ENCODE peak calls at places on chromosome 9, in six cellular contexts. U is A673, K is DND-41, T is hepatocyte, M is HepG2, Q is HCT116. R is an unnamed sample.

GRCh38 chr9:109418827-109419226 is 79.3 kb downstream of the PTPN3 start:
- DNase-seq in U (no peak), K (peak), T (no peak), M (no peak), Q (no peak), R (no peak)

GRCh38 chr9:89753472-89754055 is 148.8 kb downstream of the GADD45G start:
- DNase-seq in U (no peak), K (no peak), T (no peak), M (no peak), Q (no peak), R (no peak)

GRCh38 chr9:37311938-37312730 is 110.4 kb upstream of the GRHPR start:
- DNase-seq in U (no peak), K (no peak), T (no peak), M (no peak), Q (no peak), R (no peak)

GRCh38 chr9:101353683-101354082 is 31.1 kb downstream of the BAAT start:
- DNase-seq in U (no peak), K (no peak), T (no peak), M (peak), Q (no peak), R (no peak)

GRCh38 chr9:114180701-114181582 is 25.6 kb downstream of the COL27A1 start:
- DNase-seq in U (no peak), K (no peak), T (peak), M (no peak), Q (no peak), R (no peak)

GRCh38 chr9:89661391-89661949 is 56.7 kb downstream of the GADD45G start:
- DNase-seq in U (no peak), K (no peak), T (peak), M (peak), Q (no peak), R (no peak)

GRCh38 chr9:137030528-137030927 is 1.4 kb downstream of the FUT7 start:
- DNase-seq in U (no peak), K (no peak), T (no peak), M (no peak), Q (no peak), R (no peak)

GRCh38 chr9:131382850-131383729 is 10.8 kb upstream of the PRRC2B start:
- DNase-seq in U (peak), K (no peak), T (peak), M (peak), Q (no peak), R (no peak)

GRCh38 chr9:128244443-128245226 is 31.2 kb downstream of the GOLGA2 start:
- DNase-seq in U (peak), K (no peak), T (peak), M (peak), Q (no peak), R (no peak)

GRCh38 chr9:137130176-137130755 is 8.7 kb upstream of the GRIN1 start:
- DNase-seq in U (no peak), K (no peak), T (no peak), M (no peak), Q (no peak), R (no peak)

DNA sequence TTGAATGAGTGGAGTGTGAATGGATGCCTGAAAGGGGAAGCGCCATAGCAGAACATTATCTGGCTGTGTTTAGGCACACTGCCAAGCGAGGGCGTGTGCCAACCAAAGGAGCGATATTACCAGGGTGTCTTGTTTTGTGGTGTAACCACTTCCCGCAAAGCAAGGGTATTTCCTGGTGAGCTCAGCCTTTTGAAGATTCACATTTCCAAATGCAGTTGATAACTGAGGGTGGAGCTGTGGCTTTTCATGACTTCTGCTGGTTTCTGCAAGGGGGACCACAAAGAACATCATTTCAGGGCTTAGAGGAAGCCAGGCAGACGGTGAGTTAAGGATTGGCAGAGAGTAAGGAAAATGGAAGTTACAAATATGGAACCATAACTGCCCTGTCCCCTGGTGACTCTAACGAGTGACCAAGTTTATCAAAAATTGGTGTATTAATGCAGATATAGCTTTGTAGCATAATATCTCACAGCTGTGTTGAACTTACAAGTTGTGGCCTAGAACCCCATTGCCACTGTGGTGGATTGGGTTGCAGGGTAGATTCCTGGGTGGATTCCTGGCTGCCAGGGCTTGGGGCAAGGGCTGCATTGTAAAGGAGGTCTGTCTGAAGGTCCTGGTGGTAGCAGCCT is 71.4 kb downstream of the RALGPS1 start:
- DNase-seq in U (peak), K (peak), T (peak), M (peak), Q (peak), R (peak)
- H3K27ac ChIP-seq in U (no peak), K (no peak), T (peak), M (no peak), Q (peak), R (no peak)

GRCh38 chr9:117744390-117744789 is 40.2 kb downstream of the TLR4 start:
- DNase-seq in U (no peak), K (no peak), T (no peak), M (no peak), Q (no peak), R (no peak)
- TF ChIP-seq EZH2 in U (no peak), K (no peak), T (no peak), M (no peak), Q (no peak), R (no peak)

GRCh38 chr9:22241024-22241423 is 205.6 kb upstream of the DMRTA1 start:
- DNase-seq in U (no peak), K (no peak), T (no peak), M (no peak), Q (no peak), R (no peak)

GRCh38 chr9:22240619-22241018 is 206.0 kb upstream of the DMRTA1 start:
- DNase-seq in U (no peak), K (no peak), T (no peak), M (no peak), Q (no peak), R (no peak)

GRCh38 chr9:22241611-22242010 is 205.0 kb upstream of the DMRTA1 start:
- DNase-seq in U (no peak), K (no peak), T (no peak), M (no peak), Q (no peak), R (no peak)

GRCh38 chr9:22238809-22239684 is 207.6 kb upstream of the DMRTA1 start:
- DNase-seq in U (no peak), K (no peak), T (peak), M (peak), Q (peak), R (no peak)

DNA sequence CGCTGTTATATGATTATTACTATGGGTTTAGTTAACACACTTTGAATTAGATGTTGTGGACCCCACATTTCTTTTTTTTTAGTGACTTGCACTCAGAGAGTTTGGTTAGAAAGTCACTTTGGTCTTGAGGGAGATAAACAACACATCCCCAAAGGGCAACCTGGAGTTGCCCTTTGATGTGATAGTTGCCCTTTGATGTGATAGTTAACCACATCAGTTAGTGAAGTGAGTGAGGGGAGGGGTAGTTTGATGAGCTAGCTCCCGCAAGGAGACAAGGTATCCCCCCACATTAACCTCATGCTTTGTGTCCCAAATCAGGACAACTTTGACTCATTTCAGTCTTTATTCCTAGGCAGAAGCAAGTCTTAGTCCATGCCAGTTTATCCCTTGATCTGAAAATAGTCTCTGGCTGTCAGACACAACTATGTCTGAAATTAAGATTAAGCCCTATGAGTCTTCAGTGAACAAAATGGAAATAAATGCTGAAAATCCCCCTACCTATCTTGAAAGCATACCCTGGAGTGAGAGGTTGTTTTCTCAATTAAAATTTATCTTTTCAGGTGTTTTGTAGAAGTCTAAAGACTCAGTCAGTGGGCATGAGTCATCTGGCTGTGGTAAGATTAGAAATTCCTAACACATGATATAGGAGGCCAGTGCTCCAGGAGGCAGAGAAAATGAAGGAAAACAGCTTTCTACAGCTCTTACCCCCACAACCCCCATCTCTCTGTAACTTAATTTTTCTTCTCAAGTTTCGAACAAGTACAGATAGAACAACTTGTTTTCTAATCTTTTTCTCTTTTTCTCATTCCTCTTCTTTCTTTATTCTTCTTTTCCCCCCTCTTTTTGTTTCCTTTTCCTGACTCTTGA is 208.9 kb upstream of the DMRTA1 start:
- DNase-seq in U (no peak), K (peak), T (peak), M (peak), Q (peak), R (no peak)
- H3K27ac ChIP-seq in U (no peak), K (no peak), T (peak), M (no peak), Q (peak), R (no peak)

DNA sequence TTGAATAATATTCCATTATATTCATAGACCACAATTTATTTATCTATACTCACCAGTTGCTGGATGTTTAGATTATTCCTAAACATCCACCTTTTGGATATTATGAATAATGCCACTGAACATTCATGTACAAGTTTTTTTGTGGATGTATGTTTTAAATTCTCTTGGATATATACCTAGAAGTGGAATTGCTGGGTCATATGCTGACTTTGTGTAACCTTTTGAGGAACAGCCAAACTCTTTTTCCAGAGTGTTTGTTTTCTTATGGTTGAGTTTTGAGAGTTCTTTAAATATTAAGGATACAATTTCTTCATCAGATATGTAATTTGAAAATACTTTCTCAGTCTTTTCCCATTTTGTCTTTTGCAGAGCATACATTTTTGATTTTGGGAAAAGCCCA is 2.7 kb downstream of the VPS13A start:
- DNase-seq in U (no peak), K (no peak), T (no peak), M (no peak), Q (no peak), R (no peak)
- TF ChIP-seq EZH2 in U (no peak), K (no peak), T (no peak), M (no peak), Q (no peak), R (no peak)

R was measured in SK-N-MC.